ENCODE peak calls at places on chromosomes 3 and 15, in five cellular contexts. One of them, this sample, is unnamed.

GRCh38 chr3:64395490-64395889 is 170.2 kb upstream of the PRICKLE2 start:
- DNase-seq in neural crest cell: no peak
- DNase-seq in BE2C: no peak
- DNase-seq in mucosa of descending colon: no peak
- DNase-seq in pancreas: no peak
- DNase-seq in this sample: no peak

GRCh38 chr15:75200765-75201608 is 695 bp upstream of the C15orf39 start:
- DNase-seq in neural crest cell: no peak
- DNase-seq in BE2C: no peak
- DNase-seq in mucosa of descending colon: peak
- DNase-seq in pancreas: peak
- DNase-seq in this sample: peak

GRCh38 chr15:67762610-67763368 is 62.5 kb upstream of the SKOR1 start:
- DNase-seq in neural crest cell: no peak
- DNase-seq in BE2C: no peak
- DNase-seq in mucosa of descending colon: no peak
- DNase-seq in pancreas: no peak
- DNase-seq in this sample: no peak

GRCh38 chr15:77659350-77660321 is 26.9 kb upstream of the LINGO1 start:
- DNase-seq in neural crest cell: peak
- DNase-seq in BE2C: peak
- DNase-seq in mucosa of descending colon: peak
- DNase-seq in pancreas: peak
- DNase-seq in this sample: peak

GRCh38 chr3:194058189-194058571 is 77.8 kb upstream of the HES1 start:
- DNase-seq in neural crest cell: peak
- DNase-seq in BE2C: peak
- DNase-seq in mucosa of descending colon: peak
- DNase-seq in pancreas: peak
- DNase-seq in this sample: peak

GRCh38 chr3:51386852-51387229 is 1.8 kb downstream of the MANF start:
- DNase-seq in neural crest cell: no peak
- DNase-seq in BE2C: no peak
- DNase-seq in mucosa of descending colon: no peak
- DNase-seq in pancreas: no peak
- DNase-seq in this sample: no peak

GRCh38 chr15:90419738-90420487 is 31.9 kb downstream of the IQGAP1 start:
- DNase-seq in neural crest cell: no peak
- DNase-seq in BE2C: no peak
- DNase-seq in mucosa of descending colon: no peak
- DNase-seq in pancreas: no peak
- DNase-seq in this sample: no peak

GRCh38 chr3:122458992-122459391 is 43.1 kb upstream of the WDR5B start:
- DNase-seq in neural crest cell: no peak
- DNase-seq in BE2C: no peak
- DNase-seq in mucosa of descending colon: peak
- DNase-seq in pancreas: no peak
- DNase-seq in this sample: no peak

GRCh38 chr15:57607570-57608000 is 15.9 kb downstream of the MYZAP start:
- DNase-seq in neural crest cell: no peak
- DNase-seq in BE2C: no peak
- DNase-seq in mucosa of descending colon: peak
- DNase-seq in pancreas: no peak
- DNase-seq in this sample: no peak

GRCh38 chr3:31833391-31834165 is 147.5 kb downstream of the OSBPL10 start:
- DNase-seq in neural crest cell: no peak
- DNase-seq in BE2C: no peak
- DNase-seq in mucosa of descending colon: no peak
- DNase-seq in pancreas: no peak
- DNase-seq in this sample: no peak

GRCh38 chr15:80934761-80935221 is 54.8 kb downstream of the MESD start:
- DNase-seq in neural crest cell: no peak
- DNase-seq in BE2C: no peak
- DNase-seq in mucosa of descending colon: no peak
- DNase-seq in pancreas: no peak
- DNase-seq in this sample: peak

GRCh38 chr3:81816473-81817260 is 55.2 kb upstream of the GBE1 start:
- DNase-seq in neural crest cell: no peak
- DNase-seq in BE2C: no peak
- DNase-seq in mucosa of descending colon: no peak
- DNase-seq in pancreas: peak
- DNase-seq in this sample: peak

GRCh38 chr3:106729481-106729880 is 647.8 kb upstream of the CCDC54 start:
- DNase-seq in neural crest cell: no peak
- DNase-seq in BE2C: no peak
- DNase-seq in mucosa of descending colon: no peak
- DNase-seq in pancreas: no peak
- DNase-seq in this sample: no peak

GRCh38 chr3:153372326-153372725 is 210.3 kb downstream of the RAP2B start:
- DNase-seq in neural crest cell: no peak
- DNase-seq in BE2C: no peak
- DNase-seq in mucosa of descending colon: no peak
- DNase-seq in pancreas: no peak
- DNase-seq in this sample: no peak

GRCh38 chr3:6321999-6322398 is 538.9 kb upstream of the GRM7 start:
- DNase-seq in neural crest cell: no peak
- DNase-seq in BE2C: no peak
- DNase-seq in mucosa of descending colon: no peak
- DNase-seq in pancreas: no peak
- DNase-seq in this sample: no peak

GRCh38 chr3:112390783-112391641 is 58.1 kb downstream of the CD200 start:
- DNase-seq in neural crest cell: peak
- DNase-seq in BE2C: no peak
- DNase-seq in mucosa of descending colon: no peak
- DNase-seq in pancreas: no peak
- DNase-seq in this sample: no peak

GRCh38 chr3:24479816-24480215 is 14.8 kb downstream of the THRB start:
- DNase-seq in neural crest cell: no peak
- DNase-seq in BE2C: no peak
- DNase-seq in mucosa of descending colon: no peak
- DNase-seq in pancreas: no peak
- DNase-seq in this sample: no peak

GRCh38 chr3:63654246-63654645 is 1.8 kb downstream of the SNTN start:
- DNase-seq in neural crest cell: no peak
- DNase-seq in BE2C: no peak
- DNase-seq in mucosa of descending colon: no peak
- DNase-seq in pancreas: no peak
- DNase-seq in this sample: no peak

GRCh38 chr3:122560680-122561079 is 3.4 kb downstream of the PARP9 start:
- DNase-seq in neural crest cell: peak
- DNase-seq in BE2C: peak
- DNase-seq in mucosa of descending colon: peak
- DNase-seq in pancreas: peak
- DNase-seq in this sample: peak

GRCh38 chr15:88393719-88394519 is 73.3 kb downstream of the MRPL46 start:
- DNase-seq in neural crest cell: no peak
- DNase-seq in BE2C: no peak
- DNase-seq in mucosa of descending colon: no peak
- DNase-seq in pancreas: no peak
- DNase-seq in this sample: no peak

GRCh38 chr3:118818386-118818785 is 216.3 kb downstream of the IGSF11 start:
- DNase-seq in neural crest cell: no peak
- DNase-seq in BE2C: no peak
- DNase-seq in mucosa of descending colon: no peak
- DNase-seq in pancreas: no peak
- DNase-seq in this sample: no peak

GRCh38 chr15:78155355-78155939 is 6.3 kb downstream of the IDH3A start:
- DNase-seq in neural crest cell: no peak
- DNase-seq in BE2C: no peak
- DNase-seq in mucosa of descending colon: no peak
- DNase-seq in pancreas: no peak
- DNase-seq in this sample: no peak

GRCh38 chr15:98324341-98324970 is 323.9 kb upstream of the IGF1R start:
- DNase-seq in neural crest cell: no peak
- DNase-seq in BE2C: no peak
- DNase-seq in mucosa of descending colon: no peak
- DNase-seq in pancreas: no peak
- DNase-seq in this sample: no peak

GRCh38 chr3:124059580-124059979 is 67.7 kb upstream of the ROPN1 start:
- DNase-seq in neural crest cell: no peak
- DNase-seq in BE2C: no peak
- DNase-seq in mucosa of descending colon: no peak
- DNase-seq in pancreas: no peak
- DNase-seq in this sample: no peak

GRCh38 chr3:108093616-108094015 is 2.8 kb upstream of the CD47 start:
- DNase-seq in neural crest cell: no peak
- DNase-seq in BE2C: no peak
- DNase-seq in mucosa of descending colon: no peak
- DNase-seq in pancreas: no peak
- DNase-seq in this sample: no peak

GRCh38 chr3:183298708-183299153 is 45.7 kb downstream of the B3GNT5 start:
- DNase-seq in neural crest cell: no peak
- DNase-seq in BE2C: peak
- DNase-seq in mucosa of descending colon: no peak
- DNase-seq in pancreas: peak
- DNase-seq in this sample: peak

GRCh38 chr3:182735672-182736071 is 57.6 kb upstream of the ATP11B start:
- DNase-seq in neural crest cell: no peak
- DNase-seq in BE2C: no peak
- DNase-seq in mucosa of descending colon: no peak
- DNase-seq in pancreas: no peak
- DNase-seq in this sample: no peak

DNA sequence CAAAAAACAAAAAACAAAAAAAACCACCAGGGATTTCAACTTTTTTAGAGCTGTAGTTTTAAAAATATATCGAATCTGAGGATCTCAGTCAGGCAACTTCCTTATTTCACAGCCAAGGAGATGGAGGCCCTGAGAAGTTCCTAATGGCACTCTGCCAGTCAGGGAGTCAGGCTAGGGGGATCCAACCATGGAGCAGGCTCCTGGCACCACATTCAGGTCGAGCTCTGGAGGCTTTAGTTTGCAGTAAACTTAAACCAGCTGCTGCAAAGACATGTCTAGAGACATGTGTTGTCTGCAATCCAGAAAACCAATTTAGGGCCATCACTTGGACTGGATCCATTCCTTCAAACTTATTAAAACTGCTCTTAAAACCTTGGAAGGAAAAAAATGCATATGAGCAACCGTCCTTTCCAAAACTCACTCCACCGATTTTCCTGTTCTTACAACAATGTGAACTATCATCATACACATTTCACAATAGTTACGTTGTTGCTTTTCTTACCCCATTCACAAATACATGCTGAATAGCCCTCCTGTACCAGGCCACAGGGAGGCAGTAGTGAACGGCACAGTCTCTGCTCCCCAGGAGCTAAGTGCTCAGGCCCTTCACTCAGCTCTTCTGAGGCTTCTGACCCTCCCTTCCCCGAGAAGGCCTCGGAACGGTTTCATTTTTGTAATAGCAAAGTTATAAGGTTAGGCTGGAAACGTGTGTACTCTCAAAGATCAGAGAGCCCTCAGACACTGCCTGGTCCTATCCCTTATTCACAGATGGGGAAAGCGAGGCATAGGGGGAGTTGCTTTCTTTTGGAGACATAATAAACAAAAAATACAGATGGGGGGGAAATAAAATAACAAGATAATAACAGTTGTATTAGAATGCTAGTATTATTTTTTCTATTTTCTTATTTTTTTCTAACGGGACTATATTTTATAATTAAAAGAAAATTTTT is 20.1 kb downstream of the RFT1 start:
- DNase-seq in neural crest cell: peak
- DNase-seq in BE2C: peak
- DNase-seq in mucosa of descending colon: peak
- DNase-seq in pancreas: no peak
- DNase-seq in this sample: no peak
- TF ChIP-seq CTCF in neural crest cell: peak
- TF ChIP-seq CTCF in BE2C: peak
- TF ChIP-seq CTCF in mucosa of descending colon: no peak
- TF ChIP-seq CTCF in pancreas: no peak
- TF ChIP-seq CTCF in this sample: peak

DNA sequence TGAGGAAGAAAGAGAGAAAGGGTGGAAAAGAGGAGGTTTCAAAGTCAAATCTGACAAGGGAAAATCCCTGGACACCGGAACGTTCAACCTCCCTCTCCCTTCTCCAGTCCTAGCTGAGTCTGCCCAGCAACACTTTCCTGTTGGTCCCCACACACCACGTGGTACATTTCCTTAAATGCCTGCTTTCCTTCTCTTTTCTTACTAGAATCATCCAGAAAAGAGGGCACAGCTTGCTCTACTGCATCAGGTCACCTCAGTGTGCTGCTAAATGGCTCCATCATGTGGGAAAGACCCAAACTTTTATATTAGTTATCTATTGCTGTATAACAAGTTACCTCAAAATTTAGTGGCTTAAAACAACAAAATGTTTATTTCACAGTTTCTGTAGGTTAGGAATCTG is 181.2 kb downstream of the NECTIN3 start:
- DNase-seq in neural crest cell: no peak
- DNase-seq in BE2C: no peak
- DNase-seq in mucosa of descending colon: peak
- DNase-seq in pancreas: no peak
- DNase-seq in this sample: no peak
- TF ChIP-seq CTCF in neural crest cell: no peak
- TF ChIP-seq CTCF in BE2C: no peak
- TF ChIP-seq CTCF in mucosa of descending colon: no peak
- TF ChIP-seq CTCF in pancreas: no peak
- TF ChIP-seq CTCF in this sample: no peak

DNA sequence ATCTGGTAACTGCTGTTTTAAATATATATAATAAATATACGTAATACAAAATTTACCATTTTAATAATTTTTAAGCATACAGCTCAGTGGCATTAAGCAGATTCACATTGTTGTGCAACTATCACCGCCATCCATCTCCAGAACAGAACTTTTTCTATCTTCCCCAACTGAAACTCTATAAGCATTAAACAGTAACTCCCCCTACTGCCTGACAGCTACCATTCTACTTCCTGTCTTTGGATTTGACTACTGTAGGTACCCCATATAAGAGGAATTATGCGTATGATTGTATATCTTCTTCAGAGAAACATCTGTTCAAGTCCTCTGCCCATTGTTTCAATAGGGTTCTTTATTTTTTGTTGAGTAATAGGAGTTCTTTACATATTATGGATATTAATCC is 36.8 kb downstream of the EID1 start:
- DNase-seq in neural crest cell: no peak
- DNase-seq in BE2C: no peak
- DNase-seq in mucosa of descending colon: no peak
- DNase-seq in pancreas: no peak
- DNase-seq in this sample: no peak
- TF ChIP-seq CTCF in neural crest cell: no peak
- TF ChIP-seq CTCF in BE2C: peak
- TF ChIP-seq CTCF in mucosa of descending colon: no peak
- TF ChIP-seq CTCF in pancreas: no peak
- TF ChIP-seq CTCF in this sample: no peak

GRCh38 chr15:40354408-40355171 is 3.4 kb upstream of the DISP2 start:
- DNase-seq in neural crest cell: no peak
- DNase-seq in BE2C: peak
- DNase-seq in mucosa of descending colon: no peak
- DNase-seq in pancreas: no peak
- DNase-seq in this sample: peak
- TF ChIP-seq CTCF in neural crest cell: peak
- TF ChIP-seq CTCF in BE2C: peak
- TF ChIP-seq CTCF in mucosa of descending colon: no peak
- TF ChIP-seq CTCF in pancreas: no peak
- TF ChIP-seq CTCF in this sample: peak

This sample was measured in nephron progenitor cell.